ENCODE peak calls at places on chromosomes 6 and 20, in four cellular contexts. Y, L, G and H are unnamed samples.
A peak's percentile ranks its signal among the peaks of the same experiment; 100 is the strongest.

GRCh38 chr6:30615219-30615957 is 1.7 kb downstream of the PPP1R10 start:
- DNase-seq in G (no peak), L (peak; percentile 76), Y (no peak), H (peak; percentile 55)

GRCh38 chr6:17928514-17929430 is 58.7 kb downstream of the KIF13A start:
- DNase-seq in G (no peak), Y (no peak), L (no peak), H (no peak)

GRCh38 chr6:135686784-135687301 is 164.7 kb upstream of the PDE7B start:
- DNase-seq in Y (no peak), G (no peak), L (no peak), H (no peak)

GRCh38 chr20:24033151-24033550 is 44.6 kb upstream of the GGTLC1 start:
- DNase-seq in G (no peak), L (no peak), Y (no peak), H (no peak)

GRCh38 chr6:167849846-167850459 is 23.2 kb downstream of the AFDN start:
- DNase-seq in G (no peak), L (peak; percentile 55), Y (no peak), H (no peak)

GRCh38 chr6:142207265-142207877 is 60.3 kb downstream of the VTA1 start:
- DNase-seq in G (no peak), L (peak; percentile 78), Y (no peak), H (peak; percentile 52)

GRCh38 chr6:7165002-7165735 is 57.4 kb downstream of the RREB1 start:
- DNase-seq in G (no peak), L (no peak), Y (no peak), H (no peak)

GRCh38 chr6:33082702-33083101 is 6.9 kb downstream of the HLA-DPB1 start:
- DNase-seq in L (peak; percentile 81), Y (peak; percentile 55), G (no peak), H (no peak)

GRCh38 chr6:137744877-137745276 is 122.2 kb upstream of the TNFAIP3 start:
- DNase-seq in G (no peak), Y (no peak), L (no peak), H (no peak)

GRCh38 chr20:25247666-25248500 is at the start of gene PYGB:
- DNase-seq in L (peak; percentile 93), Y (peak; percentile 61), G (peak; percentile 86), H (peak; percentile 76)

GRCh38 chr6:6919173-6919572 is 188.6 kb upstream of the RREB1 start:
- DNase-seq in L (no peak), G (no peak), Y (no peak), H (no peak)

GRCh38 chr6:77034161-77034560 is 429.1 kb downstream of the HTR1B start:
- DNase-seq in G (no peak), Y (no peak), L (peak; percentile 39), H (no peak)

GRCh38 chr20:33521461-33521860 is 31.6 kb downstream of the CBFA2T2 start:
- DNase-seq in G (no peak), L (no peak), Y (no peak), H (no peak)

GRCh38 chr6:28732052-28732451 is 191.7 kb downstream of the TRIM27 start:
- DNase-seq in G (no peak), L (no peak), Y (no peak), H (no peak)

GRCh38 chr20:13200767-13201500 is 20.1 kb upstream of the ISM1 start:
- DNase-seq in G (no peak), L (peak; percentile 92), Y (no peak), H (no peak)

GRCh38 chr6:25062070-25062811 is 126.5 kb upstream of the RIPOR2 start:
- DNase-seq in Y (no peak), L (no peak), G (no peak), H (no peak)

GRCh38 chr20:4601630-4602296 is 119.9 kb upstream of the PRND start:
- DNase-seq in L (no peak), Y (no peak), G (peak; percentile 49), H (no peak)

GRCh38 chr6:7468382-7469081 is 72.9 kb upstream of the DSP start:
- DNase-seq in Y (no peak), G (peak; percentile 76), L (no peak), H (no peak)

GRCh38 chr6:26195376-26195923 is 108.2 kb downstream of the HFE start:
- DNase-seq in Y (peak; percentile 82), L (peak; percentile 87), G (peak; percentile 89), H (peak; percentile 85)

GRCh38 chr6:56140090-56140489 is 107.3 kb downstream of the COL21A1 start:
- DNase-seq in G (no peak), Y (no peak), L (no peak), H (no peak)

GRCh38 chr20:51495921-51496545 is 46.5 kb downstream of the NFATC2 start:
- DNase-seq in Y (no peak), G (no peak), L (no peak), H (no peak)
- H3K4me1 ChIP-seq in Y (no peaks in the 10 kb centered on the region), G (peaks cover 8% of the 10 kb centered on the region), L (peaks cover 8% of the 10 kb centered on the region), H (peaks cover 29% of the 10 kb centered on the region)

GRCh38 chr6:151448623-151449022 is 3.3 kb downstream of the RMND1 start:
- DNase-seq in L (peak; percentile 9), G (no peak), Y (no peak), H (no peak)
- TF ChIP-seq CTCF in L (no peak), G (no peak), Y (no peak), H (no peak)

GRCh38 chr6:36757206-36757605 is 59.6 kb downstream of the RAB44 start:
- DNase-seq in Y (no peak), L (no peak), G (no peak), H (no peak)

GRCh38 chr6:36756761-36757160 is 59.1 kb downstream of the RAB44 start:
- DNase-seq in G (no peak), L (no peak), Y (no peak), H (no peak)

GRCh38 chr6:36759177-36759757 is 61.6 kb downstream of the RAB44 start:
- DNase-seq in G (peak; percentile 87), L (peak; percentile 87), Y (peak; percentile 78), H (peak; percentile 84)

GRCh38 chr6:36758516-36759176 is 61.0 kb downstream of the RAB44 start:
- DNase-seq in Y (no peak), G (no peak), L (no peak), H (no peak)

GRCh38 chr6:36757943-36758508 is 60.4 kb downstream of the RAB44 start:
- DNase-seq in L (no peak), G (no peak), Y (no peak), H (no peak)
- H3K4me1 ChIP-seq in L (peaks cover 8% of the 10 kb centered on the region), G (no peaks in the 10 kb centered on the region), Y (no peaks in the 10 kb centered on the region), H (no peaks in the 10 kb centered on the region)

GRCh38 chr6:105769987-105770386 is 316.1 kb upstream of the PRDM1 start:
- DNase-seq in Y (no peak), G (no peak), L (no peak), H (no peak)
- TF ChIP-seq CTCF in Y (no peak), G (no peak), L (no peak), H (no peak)

GRCh38 chr6:41580690-41581089 is 34.5 kb downstream of the FOXP4 start:
- DNase-seq in L (no peak), G (no peak), Y (no peak), H (no peak)
- H3K4me1 ChIP-seq in L (peaks cover 62% of the 10 kb centered on the region), G (no peaks in the 10 kb centered on the region), Y (no peaks in the 10 kb centered on the region), H (no peaks in the 10 kb centered on the region)

DNA sequence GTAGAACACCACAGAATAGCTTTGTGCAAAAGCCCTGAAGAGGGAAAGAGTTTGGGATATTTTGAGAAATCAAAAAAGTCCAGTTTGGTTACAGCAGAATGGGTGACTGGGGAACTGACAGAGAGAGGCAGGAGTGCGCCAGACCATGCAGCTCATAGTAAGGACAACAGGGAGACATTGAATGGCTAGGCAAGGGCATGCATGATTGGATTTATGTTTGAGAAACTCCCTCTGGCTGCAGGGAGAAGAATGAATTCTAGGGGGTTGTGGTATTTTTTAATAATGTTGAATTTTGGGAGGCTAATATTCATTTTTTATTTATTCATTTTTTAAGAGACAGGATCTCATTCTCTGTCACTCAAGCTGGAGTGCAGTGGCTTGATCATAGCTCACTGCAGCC is 49.9 kb downstream of the TGM2 start:
- DNase-seq in Y (no peak), L (no peak), G (no peak), H (no peak)
- TF ChIP-seq CTCF in Y (no peak), L (no peak), G (no peak), H (no peak)